ENCODE peak calls at places on chromosomes 3 and 15, in nine cellular contexts. V is mammary epithelial cell, Q is colonic mucosa, R is hepatocyte, E is sigmoid colon, T is heart right ventricle, K is endodermal cell, J is uterus, L is H9. Y is an unnamed sample. For H3K27me3, the result is how much of the 10 kb centered on the place peaks cover.

GRCh38 chr3:73270839-73271483 is 209.5 kb downstream of the EBLN2 start:
- DNase-seq in V (no peak), Q (peak), R (no peak), E (no peak), T (no peak), K (no peak), J (no peak), L (no peak), Y (no peak)

GRCh38 chr3:47685037-47685436 is 96.7 kb downstream of the SMARCC1 start:
- DNase-seq in V (no peak), Q (no peak), R (no peak), E (no peak), T (no peak), K (no peak), J (no peak), L (no peak), Y (no peak)

GRCh38 chr15:76336254-76337046 is at the start of gene ISL2:
- DNase-seq in V (peak), Q (peak), R (peak), E (peak), T (peak), K (peak), J (no peak), L (peak), Y (no peak)

GRCh38 chr15:81536296-81536695 is 162.3 kb upstream of the TMC3 start:
- DNase-seq in V (no peak), Q (no peak), R (no peak), E (no peak), T (no peak), K (no peak), J (no peak), L (no peak), Y (no peak)

GRCh38 chr3:50749822-50750221 is 75.1 kb downstream of the DOCK3 start:
- DNase-seq in V (no peak), Q (no peak), R (no peak), E (no peak), T (no peak), K (peak), J (no peak), L (no peak), Y (no peak)

GRCh38 chr3:37741644-37742043 is 120.0 kb upstream of the CTDSPL start:
- DNase-seq in V (peak), Q (peak), R (peak), E (peak), T (peak), K (no peak), J (peak), L (no peak), Y (no peak)

GRCh38 chr3:32297366-32297765 is 58.9 kb downstream of the CMTM8 start:
- DNase-seq in V (no peak), Q (no peak), R (no peak), E (no peak), T (no peak), K (no peak), J (no peak), L (no peak), Y (peak)

GRCh38 chr15:41772720-41773331 is 1.5 kb upstream of the MAPKBP1 start:
- DNase-seq in V (peak), Q (peak), R (peak), E (peak), T (no peak), K (peak), J (peak), L (peak), Y (peak)

GRCh38 chr3:133040696-133041523 is 2.7 kb downstream of the TMEM108 start:
- DNase-seq in V (peak), Q (peak), R (peak), E (peak), T (peak), K (peak), J (peak), L (peak), Y (peak)

GRCh38 chr3:125141596-125142417 is 70.7 kb downstream of the SLC12A8 start:
- DNase-seq in V (no peak), Q (peak), R (peak), E (peak), T (peak), K (peak), J (peak), L (peak), Y (peak)

GRCh38 chr3:190321789-190322603 is at the start of gene CLDN1:
- DNase-seq in V (peak), Q (peak), R (peak), E (peak), T (peak), K (peak), J (peak), L (peak), Y (peak)

GRCh38 chr3:190318666-190319065 is 3.6 kb downstream of the CLDN1 start:
- DNase-seq in V (no peak), Q (no peak), R (no peak), E (no peak), T (no peak), K (no peak), J (no peak), L (no peak), Y (no peak)

GRCh38 chr3:190322604-190323240 is 476 bp upstream of the CLDN1 start:
- DNase-seq in V (no peak), Q (no peak), R (no peak), E (no peak), T (no peak), K (no peak), J (peak), L (no peak), Y (no peak)

GRCh38 chr3:190319660-190320059 is 2.6 kb downstream of the CLDN1 start:
- DNase-seq in V (peak), Q (no peak), R (no peak), E (no peak), T (no peak), K (no peak), J (no peak), L (no peak), Y (no peak)

GRCh38 chr3:190320594-190321362 is 1.5 kb downstream of the CLDN1 start:
- DNase-seq in V (no peak), Q (no peak), R (no peak), E (no peak), T (no peak), K (no peak), J (no peak), L (no peak), Y (no peak)
- H3K27me3 ChIP-seq in V (under half), Q (under half), R (under half), E (under half), T (under half), K (under half), J (under half), L (under half), Y (under half)

GRCh38 chr3:78988324-78988723 is 779.5 kb downstream of the ROBO1 start:
- DNase-seq in V (no peak), Q (no peak), R (peak), E (no peak), T (no peak), K (no peak), J (no peak), L (no peak), Y (no peak)
- TF ChIP-seq CTCF in V (peak), Q (peak), R (peak), E (no peak), T (peak), K (peak), J (no peak), L (peak), Y (no peak)

DNA sequence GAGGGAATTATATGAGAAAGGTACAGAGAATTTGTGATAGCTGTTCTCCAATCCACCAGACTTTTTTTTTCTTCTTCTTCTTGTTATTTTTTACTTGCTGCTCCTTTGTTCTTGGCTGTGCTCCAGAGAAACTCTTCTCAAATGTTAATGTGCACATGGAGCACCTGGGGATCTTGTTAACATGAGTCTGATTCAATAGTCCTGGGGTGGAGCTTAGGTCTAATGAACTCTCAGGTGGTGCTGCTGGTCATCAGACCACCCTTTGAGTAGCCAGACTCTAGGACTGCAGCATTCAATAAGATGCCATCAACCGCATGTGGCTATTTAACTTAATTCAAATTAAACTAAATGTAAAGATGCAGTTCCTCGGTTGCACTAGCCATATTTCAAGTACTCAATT is 47.5 kb downstream of the CRABP1 start:
- DNase-seq in V (no peak), Q (no peak), R (no peak), E (no peak), T (no peak), K (no peak), J (no peak), L (no peak), Y (no peak)
- H3K27me3 ChIP-seq in V (under half), Q (under half), R (under half), E (under half), T (under half), K (under half), J (under half), L (under half), Y (under half)

DNA sequence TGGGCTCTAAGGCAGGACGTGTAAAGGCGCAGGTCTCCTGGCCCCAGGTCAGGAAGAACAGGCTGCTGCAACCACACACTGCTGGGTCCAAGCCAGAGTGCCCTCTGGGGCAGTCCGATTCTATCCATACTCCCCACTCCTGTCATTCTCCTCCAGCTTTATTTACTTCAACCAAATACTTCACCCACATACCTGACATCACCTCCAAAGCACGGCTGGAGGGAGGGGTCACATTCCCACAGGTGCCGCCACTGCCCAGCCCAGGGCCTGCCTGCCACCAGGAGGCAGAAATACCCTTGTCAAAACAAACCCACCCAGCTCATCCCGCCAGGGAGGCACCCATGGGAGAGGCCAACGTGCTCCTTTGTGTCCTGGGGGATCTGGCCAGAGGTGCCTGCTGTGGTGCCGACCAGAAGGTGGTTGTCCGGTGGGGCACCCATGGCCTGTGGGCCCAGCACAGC is 100.4 kb downstream of the DAPK2 start:
- DNase-seq in V (peak), Q (peak), R (no peak), E (no peak), T (no peak), K (peak), J (no peak), L (peak), Y (no peak)
- TF ChIP-seq CTCF in V (peak), Q (no peak), R (no peak), E (no peak), T (no peak), K (no peak), J (no peak), L (peak), Y (no peak)

Y was measured in CD8-positive, alpha-beta T cell.